ENCODE peak calls at places on chromosomes 2 and 18, in eight cellular contexts. T, C, R, Q, O, B, V and A are unnamed samples.

GRCh38 chr18:6414118-6414722 is 491 bp downstream of the L3MBTL4 start:
- DNase-seq in R (no peak), Q (no peak), O (peak; percentile 84), T (no peak), C (peak; percentile 12), B (no peak), V (peak; percentile 64), A (no peak)

GRCh38 chr2:71000780-71001591 is 6.3 kb upstream of the TEX261 start:
- DNase-seq in R (no peak), T (no peak), V (peak; percentile 77), C (peak; percentile 58), B (peak; percentile 95), Q (peak; percentile 80), O (peak; percentile 80), A (no peak)

GRCh38 chr2:28904802-28905499 is 10.5 kb downstream of the WDR43 start:
- DNase-seq in T (no peak), Q (no peak), V (no peak), C (no peak), R (no peak), O (no peak), B (no peak), A (no peak)

GRCh38 chr2:233414273-233414654 is 60.0 kb downstream of the DGKD start:
- DNase-seq in C (no peak), B (no peak), Q (no peak), T (no peak), R (no peak), V (peak; percentile 55), O (no peak), A (no peak)

GRCh38 chr2:55033076-55033742 is 17.0 kb downstream of the RTN4 start:
- DNase-seq in T (no peak), R (no peak), O (no peak), C (no peak), B (no peak), Q (peak; percentile 45), V (no peak), A (no peak)

GRCh38 chr18:26327062-26327461 is 100.8 kb downstream of the TAF4B start:
- DNase-seq in Q (no peak), R (no peak), C (no peak), V (no peak), T (no peak), O (no peak), B (no peak), A (no peak)

GRCh38 chr18:36662000-36662399 is 166.8 kb downstream of the TPGS2 start:
- DNase-seq in T (no peak), O (no peak), Q (no peak), B (no peak), V (peak; percentile 6), C (no peak), R (no peak), A (no peak)

GRCh38 chr2:120257522-120257921 is 4.9 kb downstream of the RALB start:
- DNase-seq in Q (no peak), R (no peak), V (no peak), T (no peak), C (no peak), B (peak; percentile 22), O (no peak), A (no peak)

GRCh38 chr2:84817239-84817655 is 63.6 kb downstream of the TRABD2A start:
- DNase-seq in C (no peak), B (peak; percentile 47), T (no peak), R (no peak), O (no peak), V (no peak), Q (no peak), A (no peak)

GRCh38 chr18:77178559-77178958 is 46.0 kb upstream of the MBP start:
- DNase-seq in O (no peak), Q (no peak), B (no peak), C (peak; percentile 30), T (no peak), R (no peak), V (no peak), A (no peak)

GRCh38 chr2:17754773-17755425 is 961 bp downstream of the GEN1 start:
- DNase-seq in T (no peak), R (no peak), Q (no peak), C (peak; percentile 33), V (no peak), O (no peak), B (no peak), A (no peak)

GRCh38 chr18:55018602-55019001 is 59.3 kb upstream of the CCDC68 start:
- DNase-seq in V (no peak), C (peak; percentile 85), O (no peak), T (no peak), Q (no peak), R (peak; percentile 39), B (no peak), A (no peak)